ENCODE peak calls at places on chromosomes 12 and 14, in four cellular contexts. S is tibial nerve, V is mesendoderm, C is bronchial epithelial cell. K is an unnamed sample. For H3K36me3, the result is how much of the 10 kb centered on the place peaks cover.

GRCh38 chr12:19695244-19696098 is 256.2 kb downstream of the AEBP2 start:
- DNase-seq in V (no peak), S (no peak), C (peak), K (no peak)

GRCh38 chr14:24307156-24307574 is 612 bp downstream of the CIDEB start:
- DNase-seq in S (no peak), C (no peak), V (no peak), K (no peak)

GRCh38 chr14:37251778-37252177 is 54.0 kb downstream of the MIPOL1 start:
- DNase-seq in V (no peak), S (no peak), C (no peak), K (no peak)

GRCh38 chr12:40691913-40692616 is at the start of gene CNTN1:
- DNase-seq in S (peak), C (peak), V (peak), K (peak)

GRCh38 chr14:75559451-75560187 is 18.8 kb upstream of the FLVCR2 start:
- DNase-seq in C (peak), S (no peak), V (peak), K (no peak)

GRCh38 chr12:68483592-68484373 is 126.9 kb upstream of the RAP1B start:
- DNase-seq in V (no peak), C (peak), S (no peak), K (peak)

GRCh38 chr14:95784137-95784536 is 70.2 kb upstream of the TCL1A start:
- DNase-seq in V (peak), C (peak), S (no peak), K (peak)

GRCh38 chr12:102816816-102817434 is 100.1 kb downstream of the PAH start:
- DNase-seq in V (peak), S (no peak), C (peak), K (peak)

GRCh38 chr12:64749466-64750202 is 9.6 kb downstream of the GNS start:
- DNase-seq in V (no peak), C (no peak), S (no peak), K (no peak)

GRCh38 chr12:49868952-49869815 is 26.3 kb upstream of the BCDIN3D start:
- DNase-seq in V (peak), C (no peak), S (peak), K (peak)

GRCh38 chr12:43856932-43857331 is 21.1 kb downstream of the TMEM117 start:
- DNase-seq in V (no peak), C (no peak), S (no peak), K (no peak)

GRCh38 chr12:46473634-46474201 is 101.1 kb upstream of the SLC38A2 start:
- DNase-seq in C (peak), V (peak), S (peak), K (peak)

GRCh38 chr12:49934505-49934904 is 16.0 kb upstream of the AQP2 start:
- DNase-seq in V (no peak), C (no peak), S (no peak), K (no peak)

GRCh38 chr12:69007166-69007857 is 74.3 kb upstream of the CPM start:
- DNase-seq in S (no peak), V (no peak), C (peak), K (peak)

GRCh38 chr12:15982471-15982870 is 71.3 kb downstream of the DERA start:
- DNase-seq in V (peak), C (peak), S (no peak), K (peak)

GRCh38 chr12:126545411-126545810 is 1480.2 kb downstream of the AACS start:
- DNase-seq in S (no peak), V (no peak), C (no peak), K (no peak)

GRCh38 chr12:109293106-109293505 is 16.0 kb downstream of the FOXN4 start:
- DNase-seq in V (no peak), C (no peak), S (no peak), K (no peak)

GRCh38 chr14:68814376-68815287 is 21.8 kb upstream of the ZFP36L1 start:
- DNase-seq in C (no peak), V (peak), S (peak), K (no peak)

GRCh38 chr12:71567562-71567961 is 96.1 kb downstream of the ZFC3H1 start:
- DNase-seq in C (peak), S (no peak), V (no peak), K (no peak)

GRCh38 chr12:122081108-122081696 is 2.6 kb downstream of the MLXIP start:
- DNase-seq in C (peak), V (no peak), S (no peak), K (no peak)

GRCh38 chr12:101552277-101552676 is 42.5 kb upstream of the MYBPC1 start:
- DNase-seq in C (peak), S (no peak), V (peak), K (no peak)

GRCh38 chr12:29149691-29150382 is 759 bp downstream of the FAR2 start:
- DNase-seq in C (no peak), V (peak), S (no peak), K (no peak)

GRCh38 chr14:78154827-78155226 is 15.3 kb upstream of the NRXN3 start:
- DNase-seq in C (no peak), V (peak), S (no peak), K (no peak)

GRCh38 chr12:53806689-53807088 is 54.9 kb upstream of the CISTR start:
- DNase-seq in V (no peak), C (no peak), S (no peak), K (peak)

GRCh38 chr14:88974991-88975835 is 150.8 kb downstream of the TTC8 start:
- DNase-seq in S (no peak), V (no peak), C (no peak), K (no peak)

GRCh38 chr12:130573235-130573634 is 142.9 kb downstream of the RIMBP2 start:
- DNase-seq in C (no peak), V (no peak), S (no peak), K (no peak)

GRCh38 chr12:62127516-62127915 is 132.7 kb upstream of the USP15 start:
- DNase-seq in V (peak), S (no peak), C (peak), K (no peak)

GRCh38 chr12:124754949-124755800 is 108.5 kb downstream of the SCARB1 start:
- DNase-seq in S (peak), C (no peak), V (peak), K (peak)

GRCh38 chr12:24482882-24483604 is 465.9 kb downstream of the BCAT1 start:
- DNase-seq in S (no peak), C (peak), V (no peak), K (no peak)

GRCh38 chr14:69424139-69424923 is 25.8 kb downstream of the SLC39A9 start:
- DNase-seq in S (no peak), V (no peak), C (peak), K (peak)

DNA sequence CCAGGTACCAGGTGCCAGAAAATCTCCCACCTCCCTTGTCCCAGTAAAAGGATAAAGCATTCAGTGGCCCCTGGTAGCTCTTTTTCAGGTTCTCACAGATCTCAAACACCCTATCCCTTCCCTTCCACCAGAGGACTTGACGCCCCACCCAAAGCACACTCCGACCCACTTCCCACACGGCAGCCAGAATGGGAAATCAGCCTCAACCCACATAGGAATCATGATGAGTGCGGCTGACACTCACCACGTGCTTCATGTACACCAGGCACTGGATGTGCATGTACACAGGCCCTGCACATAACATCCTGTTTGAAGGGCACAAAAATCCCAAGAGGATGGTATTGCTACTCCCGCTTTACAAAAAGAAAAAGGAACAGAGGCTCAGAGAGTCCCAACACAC is 71.9 kb downstream of the TBX3 start:
- DNase-seq in V (no peak), S (no peak), C (no peak), K (no peak)
- H3K36me3 ChIP-seq in V (under half), S (under half), C (under half), K (under half)

DNA sequence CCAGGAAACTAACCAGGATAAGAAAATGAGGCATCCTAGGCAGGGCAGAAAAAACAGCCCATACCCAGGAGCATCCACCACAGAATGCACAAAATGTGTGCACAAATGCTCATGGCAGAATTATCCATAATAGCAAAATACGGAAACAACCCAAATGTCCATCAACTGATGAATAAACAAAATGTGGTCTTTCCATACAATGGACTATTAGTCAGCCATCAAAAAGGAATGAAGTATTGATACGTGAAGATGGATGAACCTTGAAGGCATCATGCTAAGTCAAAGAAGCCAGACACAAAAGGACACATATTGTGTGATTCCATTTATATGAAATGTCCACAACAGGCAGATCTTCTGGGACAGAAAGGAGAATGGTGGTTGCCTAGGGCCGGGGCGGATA is 19.1 kb downstream of the HRK start:
- DNase-seq in V (no peak), C (no peak), S (no peak), K (no peak)
- H3K4me3 ChIP-seq in V (no peak), C (no peak), S (no peak), K (no peak)

DNA sequence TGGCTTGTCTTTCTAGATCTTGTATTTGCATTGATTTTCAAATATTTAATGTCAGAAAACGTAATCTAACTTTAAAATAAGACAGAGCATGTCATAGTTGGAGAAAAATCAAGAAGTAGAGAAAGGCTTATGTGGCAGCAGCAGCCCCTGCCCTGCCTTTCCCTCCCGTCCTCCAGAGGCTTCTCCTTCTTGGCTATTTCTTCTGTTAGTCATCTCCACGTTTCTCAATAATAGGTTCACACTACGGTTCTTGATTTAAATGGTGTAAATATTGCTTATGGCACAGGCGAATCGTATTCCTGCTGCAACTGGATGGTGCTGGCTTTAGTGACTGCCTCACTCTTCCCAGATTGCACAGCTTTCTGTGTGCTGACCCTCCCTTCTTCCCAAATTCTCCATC is 42.8 kb downstream of the SLC8B1 start:
- DNase-seq in S (no peak), V (no peak), C (peak), K (no peak)
- H3K36me3 ChIP-seq in S (under half), V (under half), C (under half), K (under half)

GRCh38 chr12:32754101-32754500 is 1.6 kb downstream of the YARS2 start:
- DNase-seq in S (no peak), V (peak), C (no peak), K (no peak)
- H3K4me3 ChIP-seq in S (no peak), V (peak), C (peak), K (peak)

GRCh38 chr12:95766356-95767019 is 24.1 kb downstream of the NTN4 start:
- DNase-seq in C (peak), V (no peak), S (no peak), K (no peak)

GRCh38 chr12:95764848-95765247 is 25.7 kb downstream of the NTN4 start:
- DNase-seq in C (no peak), V (no peak), S (no peak), K (no peak)

GRCh38 chr12:95760371-95760770 is 30.2 kb downstream of the NTN4 start:
- DNase-seq in C (no peak), V (no peak), S (no peak), K (no peak)

GRCh38 chr12:95762123-95762785 is 28.3 kb downstream of the NTN4 start:
- DNase-seq in C (no peak), S (no peak), V (no peak), K (no peak)

DNA sequence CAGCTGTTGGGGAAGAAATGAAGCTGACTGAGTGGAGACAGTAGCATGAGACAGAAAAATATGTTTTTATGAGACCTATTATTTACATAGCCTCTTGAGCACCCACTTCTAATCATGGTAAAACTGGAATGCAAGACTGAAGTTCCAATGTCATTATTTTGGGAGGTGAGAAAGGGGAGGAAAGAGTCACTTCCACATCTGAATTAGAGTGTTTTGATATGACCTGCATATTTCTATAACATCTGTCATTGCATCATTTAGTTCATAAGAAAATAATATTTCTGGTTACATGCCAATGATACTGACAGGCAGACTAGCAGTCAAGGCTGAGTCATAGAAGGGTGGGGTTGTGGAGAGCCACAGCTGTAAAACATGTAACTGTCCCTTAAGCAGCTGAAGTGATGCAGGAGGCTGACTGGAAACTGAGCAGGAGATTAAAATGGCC is 26.7 kb downstream of the NTN4 start:
- DNase-seq in C (peak), V (no peak), S (no peak), K (peak)
- H3K36me3 ChIP-seq in C (under half), V (under half), S (under half), K (under half)

GRCh38 chr14:33315721-33316120 is 377.0 kb downstream of the NPAS3 start:
- DNase-seq in C (no peak), S (no peak), V (no peak), K (no peak)
- H3K4me3 ChIP-seq in C (no peak), S (no peak), V (no peak), K (no peak)

DNA sequence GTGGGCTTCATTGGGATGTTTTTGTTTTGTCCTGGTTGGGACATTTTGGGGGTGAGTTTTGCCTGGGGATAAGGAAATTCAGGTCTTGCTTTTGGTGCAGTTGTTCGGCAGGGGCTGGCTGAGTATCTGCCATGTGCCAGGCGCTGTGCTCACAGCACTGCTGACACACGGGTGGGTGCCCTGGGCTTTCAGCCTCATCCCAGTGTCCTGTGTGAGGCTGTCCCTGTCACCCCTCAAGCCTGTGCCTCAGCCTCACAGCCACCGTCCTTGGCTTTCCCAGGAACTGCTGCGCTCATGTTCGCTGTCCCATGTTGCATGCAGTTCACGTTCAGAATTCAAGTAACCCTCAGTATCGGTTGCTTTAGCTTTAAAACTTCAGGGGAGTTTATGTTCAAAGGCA is 24.9 kb downstream of the XRCC3 start:
- DNase-seq in V (no peak), S (no peak), C (no peak), K (no peak)
- H3K36me3 ChIP-seq in V (under half), S (under half), C (under half), K (under half)

GRCh38 chr14:50649691-50650090 is 18.4 kb downstream of the SAV1 start:
- DNase-seq in C (no peak), S (no peak), V (no peak), K (no peak)

GRCh38 chr14:50647753-50648152 is 20.4 kb downstream of the SAV1 start:
- DNase-seq in V (no peak), C (no peak), S (no peak), K (no peak)

GRCh38 chr14:50647282-50647681 is 20.8 kb downstream of the SAV1 start:
- DNase-seq in V (no peak), S (no peak), C (no peak), K (no peak)
- H3K4me3 ChIP-seq in V (no peak), S (no peak), C (no peak), K (no peak)

GRCh38 chr12:3020399-3020798 is 56.8 kb upstream of the TSPAN9 start:
- DNase-seq in C (no peak), S (no peak), V (no peak), K (no peak)

GRCh38 chr12:3019005-3019680 is 58.0 kb upstream of the TSPAN9 start:
- DNase-seq in V (no peak), C (no peak), S (no peak), K (no peak)

GRCh38 chr12:3016191-3016590 is 57.0 kb downstream of the TEAD4 start:
- DNase-seq in S (no peak), V (no peak), C (no peak), K (no peak)

GRCh38 chr12:3017281-3017680 is 58.1 kb downstream of the TEAD4 start:
- DNase-seq in C (no peak), S (no peak), V (no peak), K (no peak)

GRCh38 chr12:3018284-3019004 is 58.7 kb upstream of the TSPAN9 start:
- DNase-seq in V (no peak), C (no peak), S (no peak), K (no peak)
- H3K36me3 ChIP-seq in V (under half), C (under half), S (under half), K (under half)

DNA sequence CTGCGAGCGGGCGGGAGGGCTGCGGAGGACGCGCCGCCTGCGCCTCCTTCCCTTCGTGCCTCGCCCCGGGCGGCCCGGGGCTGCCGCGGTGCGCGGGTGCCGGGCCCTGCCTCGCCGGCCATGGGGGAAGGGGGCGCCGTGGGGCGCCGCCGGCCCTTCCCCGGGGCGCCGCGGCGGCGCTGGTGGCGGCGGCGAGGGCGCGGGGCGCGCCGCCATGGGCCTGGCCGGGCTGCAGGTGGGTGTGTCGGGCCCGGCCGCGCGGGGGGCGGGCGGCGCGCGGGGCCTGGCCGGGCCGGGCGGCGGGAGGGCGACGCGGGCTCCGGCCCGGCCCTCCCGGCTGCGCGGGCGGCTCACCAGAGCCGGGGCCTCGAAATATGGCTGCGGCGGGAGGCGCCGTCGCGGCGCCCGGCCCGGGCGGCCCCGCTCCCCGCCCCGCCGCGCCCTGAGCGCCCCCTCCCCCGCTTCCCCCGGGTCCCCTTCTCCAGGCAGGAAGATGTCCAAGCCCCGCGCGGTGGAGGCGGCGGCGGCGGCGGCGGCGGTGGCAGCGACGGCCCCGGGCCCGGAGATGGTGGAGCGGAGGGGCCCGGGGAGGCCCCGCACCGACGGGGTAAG is 5.1 kb downstream of the KMT5A start:
- DNase-seq in C (no peak), V (no peak), S (no peak), K (no peak)
- H3K4me3 ChIP-seq in C (peak), V (peak), S (peak), K (peak)